ENCODE peak calls at places on chromosomes 5 and 9, in five cellular contexts. One of them, this sample, is unnamed.

GRCh38 chr5:16937023-16937379 is 913 bp upstream of the MYO10 start:
- DNase-seq in dorsolateral prefrontal cortex: no peak
- DNase-seq in CD8-positive, alpha-beta T cell: no peak
- DNase-seq in kidney epithelial cell: no peak
- DNase-seq in uterus: no peak
- DNase-seq in this sample: no peak

GRCh38 chr5:140366770-140367630 is 7.0 kb downstream of the SLC4A9 start:
- DNase-seq in dorsolateral prefrontal cortex: no peak
- DNase-seq in uterus: no peak
- DNase-seq in CD8-positive, alpha-beta T cell: no peak
- DNase-seq in kidney epithelial cell: no peak
- DNase-seq in this sample: no peak

GRCh38 chr5:170523129-170523497 is 19.3 kb downstream of the KCNIP1 start:
- DNase-seq in kidney epithelial cell: no peak
- DNase-seq in CD8-positive, alpha-beta T cell: no peak
- DNase-seq in uterus: no peak
- DNase-seq in dorsolateral prefrontal cortex: peak; percentile 57
- DNase-seq in this sample: no peak

GRCh38 chr5:130141689-130142320 is 237.5 kb downstream of the CHSY3 start:
- DNase-seq in kidney epithelial cell: peak; percentile 9
- DNase-seq in dorsolateral prefrontal cortex: peak; percentile 37
- DNase-seq in uterus: no peak
- DNase-seq in CD8-positive, alpha-beta T cell: no peak
- DNase-seq in this sample: peak; percentile 10

GRCh38 chr9:34362614-34363013 is 14.1 kb downstream of the MYORG start:
- DNase-seq in uterus: no peak
- DNase-seq in CD8-positive, alpha-beta T cell: no peak
- DNase-seq in kidney epithelial cell: no peak
- DNase-seq in dorsolateral prefrontal cortex: no peak
- DNase-seq in this sample: no peak

GRCh38 chr5:91352831-91353695 is 30.1 kb downstream of the ARRDC3 start:
- DNase-seq in uterus: no peak
- DNase-seq in kidney epithelial cell: no peak
- DNase-seq in CD8-positive, alpha-beta T cell: no peak
- DNase-seq in dorsolateral prefrontal cortex: no peak
- DNase-seq in this sample: no peak

GRCh38 chr5:30100148-30100547 is 1093.3 kb upstream of the CDH6 start:
- DNase-seq in uterus: no peak
- DNase-seq in CD8-positive, alpha-beta T cell: no peak
- DNase-seq in dorsolateral prefrontal cortex: no peak
- DNase-seq in kidney epithelial cell: no peak
- DNase-seq in this sample: no peak

GRCh38 chr9:79759460-79759859 is 187.7 kb downstream of the TLE4 start:
- DNase-seq in dorsolateral prefrontal cortex: no peak
- DNase-seq in uterus: no peak
- DNase-seq in CD8-positive, alpha-beta T cell: no peak
- DNase-seq in kidney epithelial cell: no peak
- DNase-seq in this sample: no peak

GRCh38 chr5:8615142-8615858 is 746.4 kb downstream of the MTRR start:
- DNase-seq in kidney epithelial cell: no peak
- DNase-seq in uterus: no peak
- DNase-seq in CD8-positive, alpha-beta T cell: no peak
- DNase-seq in dorsolateral prefrontal cortex: no peak
- DNase-seq in this sample: no peak

GRCh38 chr5:107294151-107294550 is 376.6 kb downstream of the EFNA5 start:
- DNase-seq in CD8-positive, alpha-beta T cell: no peak
- DNase-seq in dorsolateral prefrontal cortex: no peak
- DNase-seq in uterus: no peak
- DNase-seq in kidney epithelial cell: no peak
- DNase-seq in this sample: no peak

GRCh38 chr5:181127907-181128626 is 2.9 kb downstream of the OR2V1 start:
- DNase-seq in kidney epithelial cell: no peak
- DNase-seq in uterus: no peak
- DNase-seq in dorsolateral prefrontal cortex: no peak
- DNase-seq in CD8-positive, alpha-beta T cell: no peak
- DNase-seq in this sample: no peak

GRCh38 chr9:128822407-128823042 is 4.2 kb downstream of the ENDOG start:
- DNase-seq in dorsolateral prefrontal cortex: no peak
- DNase-seq in uterus: no peak
- DNase-seq in kidney epithelial cell: no peak
- DNase-seq in CD8-positive, alpha-beta T cell: no peak
- DNase-seq in this sample: no peak

GRCh38 chr5:97142521-97143254 is at the start of gene LIX1:
- DNase-seq in kidney epithelial cell: peak; percentile 10
- DNase-seq in CD8-positive, alpha-beta T cell: peak; percentile 3
- DNase-seq in dorsolateral prefrontal cortex: peak; percentile 80
- DNase-seq in uterus: no peak
- DNase-seq in this sample: no peak

GRCh38 chr5:172141949-172142319 is 46.1 kb downstream of the STK10 start:
- DNase-seq in dorsolateral prefrontal cortex: no peak
- DNase-seq in uterus: no peak
- DNase-seq in CD8-positive, alpha-beta T cell: no peak
- DNase-seq in kidney epithelial cell: no peak
- DNase-seq in this sample: no peak

GRCh38 chr5:26031481-26031880 is 1006.9 kb downstream of the CDH9 start:
- DNase-seq in CD8-positive, alpha-beta T cell: no peak
- DNase-seq in uterus: no peak
- DNase-seq in kidney epithelial cell: no peak
- DNase-seq in dorsolateral prefrontal cortex: no peak
- DNase-seq in this sample: no peak

GRCh38 chr5:146565764-146566163 is 49.8 kb upstream of the GPR151 start:
- DNase-seq in kidney epithelial cell: no peak
- DNase-seq in dorsolateral prefrontal cortex: peak; percentile 68
- DNase-seq in uterus: no peak
- DNase-seq in CD8-positive, alpha-beta T cell: peak; percentile 8
- DNase-seq in this sample: peak; percentile 3

GRCh38 chr5:160452721-160453263 is 31.1 kb downstream of the PTTG1 start:
- DNase-seq in kidney epithelial cell: no peak
- DNase-seq in CD8-positive, alpha-beta T cell: no peak
- DNase-seq in dorsolateral prefrontal cortex: no peak
- DNase-seq in uterus: no peak
- DNase-seq in this sample: no peak

GRCh38 chr9:128082173-128082572 is 14.1 kb downstream of the SLC25A25 start:
- DNase-seq in dorsolateral prefrontal cortex: no peak
- DNase-seq in uterus: no peak
- DNase-seq in kidney epithelial cell: no peak
- DNase-seq in CD8-positive, alpha-beta T cell: no peak
- DNase-seq in this sample: no peak

GRCh38 chr5:84215521-84215920 is 169.2 kb downstream of the EDIL3 start:
- DNase-seq in dorsolateral prefrontal cortex: no peak
- DNase-seq in kidney epithelial cell: no peak
- DNase-seq in uterus: no peak
- DNase-seq in CD8-positive, alpha-beta T cell: no peak
- DNase-seq in this sample: no peak

GRCh38 chr5:120988970-120989369 is 524.9 kb downstream of the PRR16 start:
- DNase-seq in dorsolateral prefrontal cortex: no peak
- DNase-seq in kidney epithelial cell: no peak
- DNase-seq in CD8-positive, alpha-beta T cell: no peak
- DNase-seq in uterus: no peak
- DNase-seq in this sample: no peak

GRCh38 chr5:35990941-35991592 is at the start of gene UGT3A1:
- DNase-seq in uterus: no peak
- DNase-seq in CD8-positive, alpha-beta T cell: no peak
- DNase-seq in dorsolateral prefrontal cortex: no peak
- DNase-seq in kidney epithelial cell: no peak
- DNase-seq in this sample: no peak

GRCh38 chr5:82308416-82308815 is 30.3 kb upstream of the RPS23 start:
- DNase-seq in uterus: no peak
- DNase-seq in dorsolateral prefrontal cortex: no peak
- DNase-seq in CD8-positive, alpha-beta T cell: no peak
- DNase-seq in kidney epithelial cell: no peak
- DNase-seq in this sample: no peak

GRCh38 chr5:99156688-99157087 is 227.9 kb upstream of the CHD1 start:
- DNase-seq in CD8-positive, alpha-beta T cell: no peak
- DNase-seq in kidney epithelial cell: no peak
- DNase-seq in dorsolateral prefrontal cortex: no peak
- DNase-seq in uterus: no peak
- DNase-seq in this sample: no peak

GRCh38 chr9:133609311-133610098 is at the start of gene FAM163B:
- DNase-seq in CD8-positive, alpha-beta T cell: peak; percentile 23
- DNase-seq in kidney epithelial cell: no peak
- DNase-seq in dorsolateral prefrontal cortex: no peak
- DNase-seq in uterus: no peak
- DNase-seq in this sample: no peak

GRCh38 chr9:133607381-133607780 is 1.8 kb downstream of the FAM163B start:
- DNase-seq in kidney epithelial cell: no peak
- DNase-seq in uterus: no peak
- DNase-seq in CD8-positive, alpha-beta T cell: no peak
- DNase-seq in dorsolateral prefrontal cortex: no peak
- DNase-seq in this sample: no peak

GRCh38 chr9:133608881-133609280 is 308 bp downstream of the FAM163B start:
- DNase-seq in kidney epithelial cell: no peak
- DNase-seq in CD8-positive, alpha-beta T cell: no peak
- DNase-seq in uterus: no peak
- DNase-seq in dorsolateral prefrontal cortex: no peak
- DNase-seq in this sample: no peak

GRCh38 chr9:133607976-133608375 is 1.2 kb downstream of the FAM163B start:
- DNase-seq in CD8-positive, alpha-beta T cell: no peak
- DNase-seq in dorsolateral prefrontal cortex: no peak
- DNase-seq in uterus: no peak
- DNase-seq in kidney epithelial cell: no peak
- DNase-seq in this sample: no peak

DNA sequence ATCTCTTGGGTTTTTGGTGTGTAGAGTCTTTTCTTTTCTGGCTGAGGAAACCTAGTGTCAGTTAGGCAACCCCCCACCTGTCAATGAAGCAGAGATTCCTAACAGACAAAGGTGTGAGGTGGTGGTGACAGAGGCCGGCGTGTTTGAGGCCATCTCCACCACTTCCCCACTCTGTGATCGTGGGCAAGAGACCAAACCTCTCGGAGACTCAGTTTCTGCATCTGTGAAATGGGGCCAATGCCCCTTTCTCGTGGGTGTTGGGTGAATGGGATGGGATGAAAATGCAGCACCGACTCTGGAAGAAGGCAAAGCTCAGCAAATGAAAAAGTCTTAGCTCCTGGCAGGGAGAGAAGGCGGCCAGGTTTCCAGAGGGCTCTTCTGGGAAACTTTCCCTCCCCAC is 807 bp downstream of the FAM163B start:
- DNase-seq in uterus: no peak
- DNase-seq in dorsolateral prefrontal cortex: no peak
- DNase-seq in kidney epithelial cell: no peak
- DNase-seq in CD8-positive, alpha-beta T cell: no peak
- DNase-seq in this sample: no peak
- H3K27me3 ChIP-seq in uterus: peaks cover 6% of the 10 kb centered on the region
- H3K27me3 ChIP-seq in dorsolateral prefrontal cortex: no peaks in the 10 kb centered on the region
- H3K27me3 ChIP-seq in kidney epithelial cell: peaks cover 42% of the 10 kb centered on the region
- H3K27me3 ChIP-seq in CD8-positive, alpha-beta T cell: peaks cover 4% of the 10 kb centered on the region
- H3K27me3 ChIP-seq in this sample: peaks cover 47% of the 10 kb centered on the region

GRCh38 chr5:518721-519120 is 5.5 kb downstream of the SLC9A3 start:
- DNase-seq in kidney epithelial cell: no peak
- DNase-seq in uterus: no peak
- DNase-seq in CD8-positive, alpha-beta T cell: no peak
- DNase-seq in dorsolateral prefrontal cortex: no peak
- DNase-seq in this sample: no peak

GRCh38 chr5:516980-517379 is 7.3 kb downstream of the SLC9A3 start:
- DNase-seq in CD8-positive, alpha-beta T cell: no peak
- DNase-seq in dorsolateral prefrontal cortex: no peak
- DNase-seq in kidney epithelial cell: no peak
- DNase-seq in uterus: no peak
- DNase-seq in this sample: no peak

GRCh38 chr5:515273-515836 is 8.9 kb downstream of the SLC9A3 start:
- DNase-seq in uterus: no peak
- DNase-seq in CD8-positive, alpha-beta T cell: no peak
- DNase-seq in kidney epithelial cell: no peak
- DNase-seq in dorsolateral prefrontal cortex: no peak
- DNase-seq in this sample: no peak

GRCh38 chr5:516338-516925 is 7.8 kb downstream of the SLC9A3 start:
- DNase-seq in dorsolateral prefrontal cortex: no peak
- DNase-seq in uterus: no peak
- DNase-seq in CD8-positive, alpha-beta T cell: no peak
- DNase-seq in kidney epithelial cell: no peak
- DNase-seq in this sample: no peak

GRCh38 chr5:517535-518100 is 6.6 kb downstream of the SLC9A3 start:
- DNase-seq in dorsolateral prefrontal cortex: no peak
- DNase-seq in CD8-positive, alpha-beta T cell: no peak
- DNase-seq in kidney epithelial cell: no peak
- DNase-seq in uterus: no peak
- DNase-seq in this sample: no peak
- H3K27me3 ChIP-seq in dorsolateral prefrontal cortex: peaks cover 56% of the 10 kb centered on the region
- H3K27me3 ChIP-seq in CD8-positive, alpha-beta T cell: no peaks in the 10 kb centered on the region
- H3K27me3 ChIP-seq in kidney epithelial cell: peaks cover 46% of the 10 kb centered on the region
- H3K27me3 ChIP-seq in uterus: no peaks in the 10 kb centered on the region
- H3K27me3 ChIP-seq in this sample: peaks cover 60% of the 10 kb centered on the region

GRCh38 chr5:179254638-179255271 is 90.5 kb downstream of the ADAMTS2 start:
- DNase-seq in CD8-positive, alpha-beta T cell: no peak
- DNase-seq in uterus: peak; percentile 1
- DNase-seq in dorsolateral prefrontal cortex: no peak
- DNase-seq in kidney epithelial cell: no peak
- DNase-seq in this sample: no peak
- H3K27me3 ChIP-seq in CD8-positive, alpha-beta T cell: no peaks in the 10 kb centered on the region
- H3K27me3 ChIP-seq in uterus: no peaks in the 10 kb centered on the region
- H3K27me3 ChIP-seq in dorsolateral prefrontal cortex: no peaks in the 10 kb centered on the region
- H3K27me3 ChIP-seq in kidney epithelial cell: no peaks in the 10 kb centered on the region
- H3K27me3 ChIP-seq in this sample: no peaks in the 10 kb centered on the region

GRCh38 chr9:124762633-124763032 is 8.5 kb downstream of the NR6A1 start:
- DNase-seq in dorsolateral prefrontal cortex: no peak
- DNase-seq in CD8-positive, alpha-beta T cell: no peak
- DNase-seq in kidney epithelial cell: no peak
- DNase-seq in uterus: no peak
- DNase-seq in this sample: no peak

GRCh38 chr9:124766815-124767554 is 4.1 kb downstream of the NR6A1 start:
- DNase-seq in uterus: no peak
- DNase-seq in CD8-positive, alpha-beta T cell: no peak
- DNase-seq in kidney epithelial cell: no peak
- DNase-seq in dorsolateral prefrontal cortex: no peak
- DNase-seq in this sample: no peak

GRCh38 chr9:124766326-124766725 is 4.8 kb downstream of the NR6A1 start:
- DNase-seq in dorsolateral prefrontal cortex: no peak
- DNase-seq in uterus: no peak
- DNase-seq in kidney epithelial cell: no peak
- DNase-seq in CD8-positive, alpha-beta T cell: no peak
- DNase-seq in this sample: no peak

GRCh38 chr9:124765439-124765835 is 5.7 kb downstream of the NR6A1 start:
- DNase-seq in dorsolateral prefrontal cortex: no peak
- DNase-seq in uterus: no peak
- DNase-seq in CD8-positive, alpha-beta T cell: no peak
- DNase-seq in kidney epithelial cell: no peak
- DNase-seq in this sample: no peak

DNA sequence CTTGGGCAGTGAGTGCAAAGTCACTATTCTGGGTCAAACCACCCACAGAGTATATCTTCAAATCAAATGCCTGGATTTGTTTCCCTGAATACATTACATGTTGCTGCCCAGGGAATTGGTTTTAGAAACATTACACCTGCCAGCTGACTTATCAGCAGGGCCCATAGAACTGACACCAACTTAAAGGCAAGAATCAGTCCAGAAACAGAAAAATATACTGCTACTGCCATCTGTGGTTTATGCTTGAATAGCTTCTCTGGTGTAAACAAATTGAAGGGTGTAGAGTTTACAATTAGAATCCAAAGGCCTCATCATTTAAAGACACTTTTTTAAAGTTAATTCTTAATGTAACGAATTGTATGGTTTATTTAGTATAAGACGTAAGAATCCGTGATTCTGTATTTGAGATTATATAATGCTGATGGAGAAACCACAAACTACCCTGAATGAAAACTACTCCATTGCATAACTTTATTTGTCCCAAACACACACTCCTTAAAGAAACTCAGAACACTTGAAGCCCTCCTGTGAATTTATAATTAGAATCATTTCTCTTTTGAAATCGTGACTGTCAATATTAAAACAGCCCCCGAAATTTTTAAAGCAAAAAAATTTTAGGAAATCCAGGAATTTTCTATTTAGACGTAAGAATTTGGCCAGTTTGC is 6.2 kb downstream of the NR6A1 start:
- DNase-seq in dorsolateral prefrontal cortex: no peak
- DNase-seq in kidney epithelial cell: no peak
- DNase-seq in CD8-positive, alpha-beta T cell: no peak
- DNase-seq in uterus: no peak
- DNase-seq in this sample: no peak
- H3K27me3 ChIP-seq in dorsolateral prefrontal cortex: no peaks in the 10 kb centered on the region
- H3K27me3 ChIP-seq in kidney epithelial cell: peaks cover 1% of the 10 kb centered on the region
- H3K27me3 ChIP-seq in CD8-positive, alpha-beta T cell: peaks cover 30% of the 10 kb centered on the region
- H3K27me3 ChIP-seq in uterus: peaks cover 10% of the 10 kb centered on the region
- H3K27me3 ChIP-seq in this sample: peaks cover 86% of the 10 kb centered on the region

This sample was measured in AG04450.